ENCODE peak calls at places on chromosomes 16 and 17, in ten cellular contexts. U is stimulated activated CD4-positive, alpha-beta T cell treated with anti-CD3 and anti-CD28 coated beads, Interleukin-4, amount 100 ng/mL, for 48 hours; T is brain microvascular endothelial cell; C is ACHN; G is activated T-cell treated with anti-CD3 and anti-CD28 coated beads for 1 hour; L is SW 1271; M is activated CD8-positive, alpha-beta memory T cell treated with anti-CD3 and anti-CD28 coated beads for 1 hour; K is heart right ventricle; Z is iPS-NIHi11; D is memory B cell. R is an unnamed sample.

GRCh38 chr16:27670071-27670825 is 120.3 kb downstream of the KATNIP start:
- DNase-seq in G (no peak), M (no peak), L (no peak), Z (no peak), D (no peak), C (no peak), K (no peak), U (no peak), T (no peak), R (no peak)

GRCh38 chr16:70738083-70738977 is 52.5 kb upstream of the MTSS2 start:
- DNase-seq in Z (peak), U (no peak), T (peak), D (no peak), C (peak), M (no peak), K (peak), L (no peak), G (no peak), R (no peak)

GRCh38 chr17:63498621-63499195 is 21.8 kb downstream of the ACE start:
- DNase-seq in U (no peak), D (no peak), C (no peak), Z (no peak), M (no peak), K (no peak), L (no peak), G (no peak), T (no peak), R (no peak)

GRCh38 chr16:73546351-73546845 is 498.5 kb upstream of the ZFHX3 start:
- DNase-seq in C (no peak), T (no peak), G (no peak), Z (peak), M (no peak), K (no peak), L (no peak), U (no peak), D (no peak), R (no peak)

GRCh38 chr16:24541534-24541933 is 2.2 kb downstream of the RBBP6 start:
- DNase-seq in C (no peak), T (no peak), M (no peak), L (no peak), Z (no peak), K (no peak), U (no peak), D (no peak), G (no peak), R (no peak)

GRCh38 chr16:14110728-14111251 is 39.7 kb downstream of the MRTFB start:
- DNase-seq in L (no peak), D (no peak), T (no peak), M (no peak), K (no peak), G (no peak), Z (no peak), C (no peak), U (no peak), R (no peak)

GRCh38 chr17:74454197-74455024 is 12.0 kb upstream of the CD300A start:
- DNase-seq in T (peak), G (no peak), D (peak), U (no peak), K (peak), L (no peak), Z (no peak), M (no peak), C (no peak), R (peak)

GRCh38 chr16:12245923-12246290 is 269.4 kb downstream of the SNX29 start:
- DNase-seq in D (no peak), L (no peak), M (no peak), G (no peak), K (no peak), Z (no peak), C (no peak), T (no peak), U (no peak), R (no peak)

GRCh38 chr16:86930001-86930400 is 351.7 kb downstream of the FOXL1 start:
- DNase-seq in U (no peak), L (no peak), G (no peak), T (no peak), D (no peak), Z (no peak), C (no peak), M (no peak), K (no peak), R (no peak)

GRCh38 chr16:55240933-55241332 is 83.1 kb upstream of the IRX6 start:
- DNase-seq in K (no peak), Z (peak), C (no peak), L (no peak), U (no peak), M (no peak), D (no peak), G (no peak), T (no peak), R (no peak)

GRCh38 chr17:45282683-45283644 is 21.1 kb upstream of the SPATA32 start:
- DNase-seq in K (peak), G (no peak), D (no peak), L (no peak), T (peak), Z (no peak), C (no peak), M (no peak), U (no peak), R (no peak)

GRCh38 chr17:42153919-42154491 is 784 bp downstream of the RAB5C start:
- DNase-seq in U (no peak), T (peak), C (peak), G (no peak), K (no peak), D (no peak), M (no peak), Z (no peak), L (no peak), R (no peak)

GRCh38 chr16:72938426-72939164 is 109.3 kb downstream of the ZFHX3 start:
- DNase-seq in T (peak), G (no peak), D (no peak), K (peak), C (peak), Z (no peak), M (no peak), U (no peak), L (no peak), R (no peak)

GRCh38 chr16:48961546-48961945 is 320.1 kb downstream of the CBLN1 start:
- DNase-seq in C (no peak), U (no peak), D (no peak), M (no peak), G (no peak), L (no peak), K (no peak), T (no peak), Z (no peak), R (no peak)

GRCh38 chr16:64882385-64882784 is 239.5 kb downstream of the CDH11 start:
- DNase-seq in G (no peak), M (no peak), L (no peak), K (peak), T (no peak), U (no peak), C (no peak), Z (no peak), D (no peak), R (no peak)

GRCh38 chr16:89314357-89314756 is 96.9 kb downstream of the ZNF778 start:
- DNase-seq in C (no peak), K (no peak), G (peak), Z (no peak), U (no peak), D (no peak), L (no peak), M (peak), T (no peak), R (no peak)

GRCh38 chr16:8751481-8752311 is 45.7 kb downstream of the TMEM186 start:
- DNase-seq in U (no peak), M (no peak), T (peak), D (no peak), L (no peak), C (peak), K (no peak), Z (no peak), G (no peak), R (no peak)

GRCh38 chr17:80177986-80178590 is 8.3 kb downstream of the CARD14 start:
- DNase-seq in C (no peak), D (no peak), L (no peak), U (no peak), M (no peak), Z (peak), T (peak), G (no peak), K (no peak), R (no peak)

GRCh38 chr16:53080345-53081031 is 25.7 kb downstream of the CHD9 start:
- DNase-seq in Z (peak), T (peak), D (no peak), C (no peak), K (peak), G (no peak), U (no peak), L (no peak), M (no peak), R (no peak)

GRCh38 chr17:80151333-80151732 is 4.4 kb upstream of the EIF4A3 start:
- DNase-seq in Z (no peak), G (no peak), K (no peak), D (no peak), C (no peak), T (peak), M (no peak), U (no peak), L (no peak), R (no peak)

GRCh38 chr17:50332196-50332595 is 13.7 kb upstream of the XYLT2 start:
- DNase-seq in Z (no peak), K (no peak), T (no peak), G (no peak), M (no peak), L (no peak), D (no peak), C (no peak), U (no peak), R (no peak)

GRCh38 chr16:87926246-87927194 is 9.8 kb downstream of the CA5A start:
- DNase-seq in C (no peak), Z (no peak), D (peak), U (no peak), K (no peak), L (no peak), T (no peak), G (no peak), M (no peak), R (no peak)

GRCh38 chr17:34110315-34110714 is 144.8 kb upstream of the CCL2 start:
- DNase-seq in M (no peak), U (no peak), T (no peak), C (peak), G (no peak), Z (no peak), D (no peak), K (no peak), L (no peak), R (no peak)

GRCh38 chr16:50771366-50771765 is 29.5 kb downstream of the CYLD start:
- DNase-seq in C (no peak), T (peak), Z (no peak), L (no peak), K (no peak), M (no peak), G (no peak), D (no peak), U (no peak), R (no peak)

GRCh38 chr17:9009096-9009495 is 12.2 kb upstream of the NTN1 start:
- DNase-seq in K (no peak), D (no peak), U (no peak), C (no peak), G (no peak), M (no peak), T (no peak), L (no peak), Z (no peak), R (no peak)

GRCh38 chr16:72876221-72876620 is 171.7 kb downstream of the ZFHX3 start:
- DNase-seq in G (no peak), M (no peak), U (no peak), T (peak), L (no peak), D (no peak), Z (no peak), K (peak), C (no peak), R (no peak)

GRCh38 chr17:19672009-19672837 is 23.7 kb downstream of the ALDH3A2 start:
- DNase-seq in D (no peak), L (no peak), K (peak), T (no peak), Z (no peak), C (no peak), M (no peak), U (no peak), G (no peak), R (no peak)

GRCh38 chr16:28181557-28181914 is 30.2 kb downstream of the XPO6 start:
- DNase-seq in D (no peak), T (peak), L (peak), M (no peak), Z (peak), C (peak), G (no peak), K (no peak), U (no peak), R (no peak)